ENCODE peak calls at places on chromosomes 2 and 18, in seven cellular contexts. Q is astrocyte; Z is K562; F is adipocyte; Y is aorta; G is psoas muscle; K is CD4-positive, alpha-beta memory T cell. L is an unnamed sample. For H3K27me3, the result is how much of the 10 kb centered on the place peaks cover.

GRCh38 chr2:73925033-73925704 is 1.5 kb upstream of the DGUOK start:
- DNase-seq in Q (no peak), Z (no peak), F (no peak), Y (no peak), G (no peak), K (no peak), L (no peak)

GRCh38 chr18:23814977-23815614 is 125.8 kb downstream of the LAMA3 start:
- DNase-seq in Q (no peak), Z (no peak), F (no peak), Y (no peak), G (no peak), K (no peak), L (no peak)

GRCh38 chr2:218236829-218237228 is 19.8 kb downstream of the ARPC2 start:
- DNase-seq in Q (no peak), Z (no peak), F (no peak), Y (no peak), G (no peak), K (no peak), L (no peak)

GRCh38 chr18:44507729-44508325 is 172.9 kb upstream of the SETBP1 start:
- DNase-seq in Q (no peak), Z (no peak), F (no peak), Y (peak), G (peak), K (no peak), L (no peak)

GRCh38 chr2:163077241-163077640 is 238.7 kb upstream of the KCNH7 start:
- DNase-seq in Q (no peak), Z (no peak), F (no peak), Y (no peak), G (no peak), K (no peak), L (no peak)

GRCh38 chr2:237451582-237452469 is 35.2 kb upstream of the MLPH start:
- DNase-seq in Q (no peak), Z (no peak), F (no peak), Y (no peak), G (no peak), K (no peak), L (no peak)

GRCh38 chr2:85008252-85008651 is 37.3 kb downstream of the KCMF1 start:
- DNase-seq in Q (no peak), Z (no peak), F (no peak), Y (no peak), G (no peak), K (no peak), L (no peak)

GRCh38 chr2:48433682-48434081 is 96.3 kb upstream of the STON1 start:
- DNase-seq in Q (no peak), Z (no peak), F (peak), Y (no peak), G (no peak), K (no peak), L (no peak)

GRCh38 chr2:131055169-131056065 is 37.8 kb downstream of the FAM168B start:
- DNase-seq in Q (peak), Z (no peak), F (peak), Y (no peak), G (no peak), K (no peak), L (no peak)
- H3K27me3 ChIP-seq in Q (under half), Z (under half), F (under half), Y (under half), G (under half), K (under half), L (under half)

GRCh38 chr2:23386422-23387220 is 1.6 kb downstream of the KLHL29 start:
- DNase-seq in Q (peak), Z (no peak), F (peak), Y (peak), G (peak), K (no peak), L (no peak)

GRCh38 chr2:23384551-23385349 is at the start of gene KLHL29:
- DNase-seq in Q (peak), Z (peak), F (peak), Y (peak), G (peak), K (peak), L (no peak)

GRCh38 chr2:23387221-23387550 is 2.2 kb downstream of the KLHL29 start:
- DNase-seq in Q (no peak), Z (no peak), F (no peak), Y (no peak), G (no peak), K (no peak), L (no peak)

GRCh38 chr2:23385351-23385747 is 370 bp downstream of the KLHL29 start:
- DNase-seq in Q (peak), Z (no peak), F (peak), Y (peak), G (peak), K (no peak), L (no peak)

DNA sequence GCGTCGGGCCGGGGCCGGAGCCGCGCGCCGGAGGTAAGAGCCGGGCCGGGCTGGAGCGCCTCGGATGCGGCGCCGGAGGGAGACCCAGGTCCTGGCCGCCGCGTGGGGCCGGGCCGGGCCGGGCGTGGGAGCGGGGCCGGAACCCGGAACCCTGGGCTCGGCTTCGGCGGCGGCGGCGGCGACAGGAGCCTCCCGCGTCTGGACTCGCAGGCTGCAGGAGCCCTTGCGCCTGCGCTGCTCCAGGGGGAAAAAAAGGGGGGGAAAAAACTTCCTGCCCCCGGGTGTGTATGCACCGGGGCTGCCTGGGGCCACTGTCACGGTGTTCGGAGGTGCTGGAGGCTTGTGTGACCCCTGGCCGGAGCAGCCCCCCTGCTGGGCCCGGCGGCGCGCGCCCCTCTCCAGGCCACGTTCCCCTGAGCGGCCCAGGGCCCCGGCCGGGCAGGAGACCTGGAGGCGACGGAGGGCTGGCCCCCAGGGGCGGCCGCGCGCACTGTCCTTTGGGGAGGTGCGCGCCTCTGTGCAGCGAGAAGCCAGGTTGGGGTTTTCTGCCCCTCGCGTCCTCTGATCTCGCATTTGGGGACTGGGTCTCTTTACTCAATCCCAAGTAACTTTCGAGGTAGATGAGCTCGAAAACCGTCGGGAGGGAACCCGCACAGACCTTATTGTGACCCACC is 906 bp downstream of the KLHL29 start:
- DNase-seq in Q (no peak), Z (no peak), F (peak), Y (no peak), G (peak), K (peak), L (no peak)
- H3K27me3 ChIP-seq in Q (under half), Z (under half), F (under half), Y (under half), G (under half), K (under half), L (under half)

DNA sequence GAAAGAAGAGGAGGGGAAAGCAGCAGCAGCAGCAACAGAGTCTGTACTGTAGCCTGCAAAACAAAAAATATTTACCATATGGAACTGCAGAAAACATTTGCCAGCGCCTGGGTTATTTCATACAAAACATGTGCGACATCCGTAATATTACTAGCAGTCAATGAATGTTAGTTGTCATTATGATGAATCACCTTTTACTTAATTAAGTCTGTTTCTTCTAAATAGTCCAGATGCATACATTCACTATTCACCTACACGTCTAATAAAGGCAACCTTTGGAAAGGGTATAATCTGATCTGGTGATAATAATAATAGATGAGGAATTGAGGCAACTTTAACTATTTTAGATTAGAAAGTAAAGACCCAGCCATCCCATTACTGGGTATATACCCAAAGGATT is 426.3 kb upstream of the ST6GAL2 start:
- DNase-seq in Q (no peak), Z (no peak), F (no peak), Y (no peak), G (no peak), K (no peak), L (no peak)
- H3K27me3 ChIP-seq in Q (under half), Z (under half), F (under half), Y (under half), G (under half), K (under half), L (under half)

GRCh38 chr2:70886541-70886987 is 49.1 kb upstream of the ATP6V1B1 start:
- DNase-seq in Q (no peak), Z (no peak), F (no peak), Y (no peak), G (no peak), K (no peak), L (no peak)
- H3K27me3 ChIP-seq in Q (half or more), Z (under half), F (half or more), Y (under half), G (half or more), K (half or more), L (half or more)

DNA sequence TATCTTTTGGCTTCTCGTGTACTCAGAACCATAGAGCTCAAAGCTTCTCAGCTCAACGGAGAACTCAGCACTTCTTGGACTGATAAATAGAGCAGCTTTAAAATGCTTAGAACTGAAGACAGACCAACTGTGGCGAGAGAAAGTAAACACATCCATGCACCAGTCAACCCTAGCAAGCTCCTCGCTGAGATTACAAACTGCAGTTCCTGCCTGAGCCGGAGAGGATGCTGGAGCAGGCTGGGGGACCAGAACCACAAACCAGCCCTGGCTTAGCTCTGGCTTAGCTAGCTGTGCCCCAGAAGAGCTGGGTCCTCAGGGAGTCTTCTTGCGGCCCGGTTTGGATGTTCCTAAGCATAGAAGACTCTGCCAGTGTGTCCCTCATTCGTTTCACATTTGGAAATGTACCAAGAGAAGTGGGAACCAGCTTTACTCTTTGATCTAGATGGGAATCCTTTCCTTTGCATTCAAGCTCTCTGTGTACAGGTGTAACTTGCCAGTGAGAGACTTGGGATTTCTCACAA is 5.6 kb downstream of the PAX8 start:
- DNase-seq in Q (no peak), Z (no peak), F (peak), Y (no peak), G (no peak), K (peak), L (no peak)
- H3K27me3 ChIP-seq in Q (half or more), Z (under half), F (half or more), Y (under half), G (half or more), K (under half), L (under half)

DNA sequence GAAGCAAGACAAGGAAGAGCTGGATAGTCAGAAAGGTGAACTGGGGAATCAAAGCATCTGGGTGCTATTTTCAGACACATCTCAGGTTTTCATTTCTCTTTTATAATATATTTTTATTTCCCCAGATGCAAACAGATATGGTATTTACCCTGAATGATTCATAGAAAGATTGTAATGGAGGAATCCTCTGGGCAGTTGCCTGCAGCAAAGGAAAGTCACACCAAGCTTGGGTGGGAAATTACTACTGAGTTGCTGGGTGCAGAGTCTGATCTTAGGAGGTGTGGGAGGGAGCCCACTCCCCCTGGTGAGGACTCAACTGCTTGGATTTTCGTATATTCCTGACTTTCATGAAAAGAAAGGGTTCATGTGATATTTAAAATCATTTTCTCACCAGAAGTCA is 2.1 kb downstream of the EFR3B start:
- DNase-seq in Q (no peak), Z (no peak), F (peak), Y (peak), G (no peak), K (no peak), L (no peak)
- H3K27me3 ChIP-seq in Q (under half), Z (half or more), F (under half), Y (under half), G (under half), K (under half), L (half or more)

DNA sequence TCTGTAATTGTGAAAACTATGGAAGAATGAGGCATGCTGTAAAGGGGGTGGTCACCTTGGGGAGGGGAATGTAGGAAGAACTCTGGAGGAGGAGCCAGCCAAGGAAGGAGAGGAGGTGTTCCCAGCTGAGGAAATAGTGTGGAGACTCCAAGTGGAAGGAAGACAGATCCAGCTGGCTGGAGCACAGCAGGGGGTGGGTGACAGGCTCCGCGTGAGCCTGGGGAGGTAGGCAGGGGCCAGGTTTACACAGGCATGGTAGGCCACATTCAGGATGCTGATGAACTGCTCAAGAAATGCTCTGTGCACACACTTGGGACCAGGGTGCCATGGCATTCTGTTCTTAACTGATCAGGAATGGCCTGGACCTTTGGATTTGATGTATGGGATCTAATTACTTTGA is 16.7 kb downstream of the AFF3 start:
- DNase-seq in Q (no peak), Z (no peak), F (no peak), Y (no peak), G (no peak), K (no peak), L (no peak)
- H3K27me3 ChIP-seq in Q (under half), Z (under half), F (under half), Y (under half), G (under half), K (under half), L (under half)

GRCh38 chr18:54923339-54923956 is 35.8 kb downstream of the CCDC68 start:
- DNase-seq in Q (no peak), Z (no peak), F (no peak), Y (no peak), G (no peak), K (no peak), L (no peak)
- H3K27me3 ChIP-seq in Q (under half), Z (under half), F (under half), Y (under half), G (under half), K (under half), L (under half)

GRCh38 chr18:48398074-48398473 is 11.1 kb downstream of the ZBTB7C start:
- DNase-seq in Q (no peak), Z (no peak), F (no peak), Y (no peak), G (no peak), K (no peak), L (no peak)

GRCh38 chr18:48393776-48394175 is 15.4 kb downstream of the ZBTB7C start:
- DNase-seq in Q (no peak), Z (no peak), F (no peak), Y (no peak), G (no peak), K (no peak), L (no peak)

GRCh38 chr18:48395646-48396045 is 13.5 kb downstream of the ZBTB7C start:
- DNase-seq in Q (no peak), Z (no peak), F (no peak), Y (no peak), G (no peak), K (no peak), L (no peak)

GRCh38 chr18:48399303-48400075 is 9.7 kb downstream of the ZBTB7C start:
- DNase-seq in Q (no peak), Z (no peak), F (no peak), Y (no peak), G (no peak), K (no peak), L (no peak)

GRCh38 chr18:48396561-48396960 is 12.6 kb downstream of the ZBTB7C start:
- DNase-seq in Q (no peak), Z (no peak), F (no peak), Y (no peak), G (no peak), K (no peak), L (no peak)
- H3K27me3 ChIP-seq in Q (under half), Z (under half), F (under half), Y (under half), G (under half), K (under half), L (under half)

L was measured in keratinocyte.